ENCODE peak calls at places on chromosome 9, in four cellular contexts. H, Q, N and U are unnamed samples.

GRCh38 chr9:76352026-76352620 is 42.1 kb downstream of the RFK start:
- DNase-seq in H (no peak), Q (no peak), N (no peak), U (no peak)

GRCh38 chr9:37976714-37977477 is 73.0 kb upstream of the SLC25A51 start:
- DNase-seq in H (no peak), Q (no peak), N (no peak), U (no peak)

GRCh38 chr9:95757026-95757425 is 118.5 kb upstream of the ERCC6L2 start:
- DNase-seq in H (no peak), Q (no peak), N (no peak), U (no peak)

GRCh38 chr9:90095682-90096081 is 490.9 kb downstream of the GADD45G start:
- DNase-seq in H (no peak), Q (no peak), N (no peak), U (no peak)

GRCh38 chr9:96331236-96331947 is 29.4 kb upstream of the HSD17B3 start:
- DNase-seq in H (no peak), Q (no peak), N (peak; percentile 29), U (no peak)

GRCh38 chr9:108606408-108606807 is 249.4 kb downstream of the ACTL7B start:
- DNase-seq in H (no peak), Q (no peak), N (no peak), U (no peak)

GRCh38 chr9:77844415-77844814 is 187.2 kb downstream of the GNAQ start:
- DNase-seq in H (no peak), Q (no peak), N (no peak), U (no peak)

GRCh38 chr9:100911273-100911672 is 117.3 kb upstream of the PLPPR1 start:
- DNase-seq in H (no peak), Q (no peak), N (no peak), U (no peak)

GRCh38 chr9:36503172-36504153 is 69.2 kb upstream of the MELK start:
- DNase-seq in H (no peak), Q (no peak), N (no peak), U (no peak)

DNA sequence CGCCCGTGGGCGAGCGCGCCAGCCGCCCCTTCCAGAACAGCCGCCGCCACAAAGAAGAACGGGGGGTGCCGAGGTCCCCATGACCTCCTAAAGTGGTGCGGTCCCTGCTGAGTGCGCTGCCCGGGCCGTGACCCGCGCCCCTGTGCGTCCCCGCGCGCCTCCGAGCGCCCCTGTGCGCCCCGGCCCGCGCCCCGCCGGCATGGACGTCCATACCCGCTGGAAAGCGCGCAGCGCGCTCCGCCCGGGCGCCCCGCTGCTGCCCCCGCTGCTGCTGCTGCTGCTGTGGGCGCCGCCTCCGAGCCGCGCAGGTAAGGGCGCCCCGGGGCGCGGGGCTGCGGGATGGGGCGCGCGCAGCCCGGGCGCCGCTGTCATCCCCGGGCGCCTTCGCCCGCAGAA is 384 bp downstream of the COL5A1 start:
- DNase-seq in H (no peak), Q (no peak), N (no peak), U (no peak)
- TF ChIP-seq BHLHE40 in H (no peak), Q (no peak), N (no peak), U (no peak)

DNA sequence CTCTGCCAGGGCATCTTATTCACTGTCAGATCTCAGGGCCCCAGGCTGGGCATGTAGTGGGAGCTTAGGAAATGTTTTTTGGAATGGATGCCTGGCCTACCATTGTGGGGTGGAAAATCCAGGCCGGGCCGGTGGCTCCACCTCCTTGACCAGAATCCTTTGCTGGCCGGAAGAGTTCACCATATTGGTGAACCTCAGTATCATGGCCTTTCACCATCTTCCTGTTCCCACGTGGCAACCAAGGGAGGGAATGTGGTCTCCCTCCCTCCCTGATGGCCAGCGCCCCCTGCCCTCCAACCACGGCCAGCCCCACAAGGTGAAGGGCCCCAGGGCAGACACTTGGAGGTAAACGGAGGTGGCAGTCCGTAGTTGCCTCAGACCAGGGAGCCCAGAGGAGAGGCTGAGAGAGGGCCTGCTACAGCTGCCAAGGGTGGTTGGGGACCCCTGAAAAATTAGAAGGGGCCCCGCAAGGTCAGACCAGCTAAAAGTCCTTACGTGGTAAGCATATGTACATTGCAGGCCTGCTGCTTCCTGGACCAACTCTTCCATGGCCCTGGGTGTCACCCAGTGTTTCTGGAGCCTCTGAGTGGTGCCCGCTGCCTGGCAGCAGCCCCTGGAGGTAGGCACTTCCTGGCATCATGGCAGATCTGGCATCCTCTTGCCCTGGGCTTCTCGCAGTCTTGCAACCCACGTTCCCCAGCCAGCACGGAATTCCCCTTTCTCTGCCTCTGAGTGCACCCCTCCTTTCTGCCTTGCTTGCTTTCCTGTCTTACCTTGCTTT is 153.4 kb downstream of the RGS3 start:
- DNase-seq in H (no peak), Q (no peak), N (no peak), U (no peak)
- TF ChIP-seq FOXM1 in H (no peak), Q (no peak), N (no peak), U (no peak)

DNA sequence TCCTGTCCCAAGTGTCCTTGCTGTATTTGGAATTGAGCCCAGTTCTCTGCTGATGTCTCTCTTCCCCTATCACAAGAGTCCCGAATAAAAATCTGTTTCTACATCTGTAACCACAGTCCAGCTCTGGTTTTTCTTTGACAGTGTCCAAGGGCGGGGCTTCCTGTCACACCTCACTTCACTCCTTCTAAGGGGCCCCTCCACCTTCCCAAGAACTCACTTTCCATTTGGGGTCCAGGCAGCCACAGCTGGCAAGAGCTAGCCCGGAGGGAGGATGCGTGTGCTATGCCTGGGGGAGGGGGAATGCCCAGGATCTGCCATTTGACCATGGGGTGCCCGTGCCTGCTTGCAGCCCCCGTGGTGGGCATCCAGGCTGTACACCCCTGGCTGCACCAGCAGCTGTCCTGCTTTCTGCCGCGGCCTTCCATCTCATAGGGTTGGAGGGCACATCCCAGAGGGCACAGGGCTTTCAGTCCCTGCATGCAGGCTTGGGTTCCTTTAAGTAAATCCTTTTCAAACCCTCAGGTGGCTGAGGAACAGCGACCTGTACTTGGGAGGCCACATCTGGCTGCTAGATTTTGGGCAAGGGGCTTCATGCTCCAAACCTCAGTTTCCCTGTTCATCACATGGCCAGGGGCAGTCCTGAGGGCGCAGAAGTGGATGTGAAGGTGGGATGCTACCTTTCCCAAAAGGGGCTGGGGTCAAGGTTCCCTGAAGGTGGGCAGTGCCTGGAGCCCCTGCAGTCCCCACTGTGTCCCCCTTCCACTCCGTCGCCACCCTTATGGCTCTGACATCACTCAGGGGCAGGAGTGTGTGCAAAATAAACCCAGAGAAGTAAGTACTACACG is 2.3 kb upstream of the CARD19 start:
- DNase-seq in H (no peak), Q (no peak), N (no peak), U (no peak)
- TF ChIP-seq SP1 in H (no peak), Q (no peak), N (no peak), U (no peak)

GRCh38 chr9:14687042-14687719 is 6.1 kb downstream of the ZDHHC21 start:
- DNase-seq in H (no peak), Q (no peak), N (no peak), U (no peak)
- TF ChIP-seq BHLHE40 in H (no peak), Q (no peak), N (no peak), U (no peak)

GRCh38 chr9:29753638-29754037 is 2180.4 kb upstream of the C9orf72 start:
- DNase-seq in H (no peak), Q (no peak), N (no peak), U (no peak)

GRCh38 chr9:29751220-29751619 is 2177.9 kb upstream of the C9orf72 start:
- DNase-seq in H (no peak), Q (no peak), N (no peak), U (no peak)

DNA sequence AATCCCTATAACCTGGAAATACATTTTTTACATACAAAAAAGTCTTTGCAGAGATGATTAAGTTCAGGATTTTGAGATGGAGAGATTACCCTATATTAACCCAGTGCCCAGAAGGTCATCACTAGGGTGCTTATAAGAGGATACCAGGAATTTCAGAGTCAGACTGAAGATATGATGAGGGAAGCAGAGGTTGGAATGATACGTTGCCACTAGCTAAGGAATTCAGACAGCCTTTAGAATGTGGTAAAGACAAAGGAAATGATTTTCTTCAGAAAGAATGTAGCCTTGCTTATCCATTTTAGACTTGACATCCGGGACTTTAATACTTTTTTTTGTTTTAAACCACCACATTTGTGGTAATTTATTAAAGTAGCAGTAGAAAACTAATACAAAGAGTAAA is 2176.8 kb upstream of the C9orf72 start:
- DNase-seq in H (no peak), Q (no peak), N (no peak), U (no peak)
- TF ChIP-seq FOXM1 in H (no peak), Q (no peak), N (no peak), U (no peak)

GRCh38 chr9:69758001-69758730 is 1.6 kb downstream of the PTAR1 start:
- DNase-seq in H (no peak), Q (no peak), N (no peak), U (no peak)
- TF ChIP-seq SP1 in H (no peak), Q (no peak), N (no peak), U (no peak)

GRCh38 chr9:79570449-79571308 is 1.1 kb upstream of the TLE4 start:
- DNase-seq in H (peak; percentile 13), Q (no peak), N (no peak), U (peak; percentile 88)
- TF ChIP-seq BHLHE40 in H (no peak), Q (peak; percentile 38), N (no peak), U (no peak)

DNA sequence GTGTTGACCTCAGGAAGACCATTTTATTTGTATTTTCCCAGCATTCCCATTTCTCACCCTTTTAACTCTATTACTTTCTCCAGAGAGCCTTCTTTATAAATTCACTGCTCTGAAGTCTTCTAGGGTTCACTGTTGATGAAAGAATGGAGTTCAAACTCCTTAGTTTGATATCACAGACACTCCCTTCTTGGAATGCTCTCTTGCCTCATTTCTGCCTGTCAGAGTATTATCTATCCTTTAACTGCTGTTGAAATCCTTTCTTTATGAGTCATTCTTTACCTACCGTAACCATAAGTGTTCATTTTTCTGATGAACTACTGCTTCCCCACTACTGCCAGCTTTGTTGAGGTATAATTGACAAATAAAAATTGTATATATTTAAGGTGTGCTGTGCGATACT is 4.3 kb downstream of the RIC1 start:
- DNase-seq in H (peak; percentile 11), Q (no peak), N (no peak), U (no peak)
- TF ChIP-seq FOXM1 in H (peak; percentile 53), Q (no peak), N (no peak), U (no peak)